ENCODE peak calls at places on chromosome 1, in seven cellular contexts. B, Z, Y, X, D, J and G are unnamed samples.

GRCh38 chr1:89260575-89261275 is 11.9 kb downstream of the GBP5 start:
- DNase-seq in B (no peak), Z (peak), X (no peak), J (no peak), D (no peak), Y (no peak), G (no peak)

GRCh38 chr1:26728645-26729044 is 32.8 kb downstream of the ARID1A start:
- DNase-seq in J (no peak), Y (no peak), D (no peak), X (no peak), Z (no peak), B (no peak), G (no peak)

GRCh38 chr1:10057305-10057704 is 24.5 kb downstream of the UBE4B start:
- DNase-seq in Z (peak), X (no peak), Y (no peak), D (peak), B (peak), J (no peak), G (no peak)

GRCh38 chr1:18282851-18283600 is 175.4 kb downstream of the IGSF21 start:
- DNase-seq in X (no peak), Y (no peak), B (no peak), J (no peak), D (no peak), Z (peak), G (no peak)

GRCh38 chr1:228010921-228011320 is 4.1 kb downstream of the WNT3A start:
- DNase-seq in Y (peak), D (no peak), B (no peak), X (no peak), Z (no peak), J (no peak), G (no peak)

GRCh38 chr1:50930965-50931737 is 28.9 kb downstream of the FAF1 start:
- DNase-seq in Y (no peak), Z (no peak), B (no peak), D (peak), X (no peak), J (no peak), G (no peak)

GRCh38 chr1:42957880-42958487 is 684 bp downstream of the SLC2A1 start:
- DNase-seq in X (peak), J (peak), Y (peak), B (peak), D (no peak), Z (peak), G (peak)

GRCh38 chr1:203448521-203449061 is 27.0 kb upstream of the PRELP start:
- DNase-seq in B (no peak), J (no peak), Y (no peak), X (no peak), Z (peak), D (no peak), G (no peak)

GRCh38 chr1:172323666-172324065 is 96.8 kb upstream of the C1orf105 start:
- DNase-seq in X (no peak), J (no peak), Z (peak), B (no peak), Y (no peak), D (no peak), G (no peak)

GRCh38 chr1:242467556-242468145 is 56.8 kb downstream of the PLD5 start:
- DNase-seq in B (peak), Z (peak), J (no peak), X (peak), Y (peak), D (peak), G (peak)